ENCODE peak calls at places on chromosome 11, in four cellular contexts. W is K562, U is HepG2, N is H1. K is an unnamed sample.

GRCh38 chr11:108616549-108616948 is 23.0 kb upstream of the EXPH5 start:
- DNase-seq in W (no peak), U (peak; percentile 49), N (no peak), K (peak; percentile 88)

GRCh38 chr11:18332891-18333290 is 10.5 kb downstream of the GTF2H1 start:
- DNase-seq in W (no peak), U (no peak), N (no peak), K (no peak)

GRCh38 chr11:121672630-121673487 is 220.1 kb upstream of the SORL1-AS1 start:
- DNase-seq in W (no peak), U (no peak), N (no peak), K (no peak)

GRCh38 chr11:102446606-102447005 is 6.0 kb downstream of the TMEM123 start:
- DNase-seq in W (no peak), U (no peak), N (no peak), K (peak; percentile 32)

GRCh38 chr11:74678041-74678440 is 53.2 kb downstream of the CHRDL2 start:
- DNase-seq in W (no peak), U (no peak), N (no peak), K (no peak)

GRCh38 chr11:100105605-100106358 is 581.3 kb upstream of the ARHGAP42 start:
- DNase-seq in W (no peak), U (no peak), N (no peak), K (no peak)

GRCh38 chr11:38356255-38356654 is 1758.2 kb upstream of the RAG2 start:
- DNase-seq in W (no peak), U (no peak), N (no peak), K (no peak)

GRCh38 chr11:12158926-12159325 is 48.5 kb downstream of the MICAL2 start:
- DNase-seq in W (peak; percentile 65), U (no peak), N (no peak), K (no peak)

GRCh38 chr11:65625628-65626342 is 10.2 kb downstream of the PCNX3 start:
- DNase-seq in W (peak; percentile 39), U (no peak), N (peak; percentile 70), K (peak; percentile 61)

GRCh38 chr11:132125855-132126841 is 755.7 kb downstream of the NTM start:
- DNase-seq in W (no peak), U (no peak), N (peak; percentile 58), K (no peak)

GRCh38 chr11:84396521-84396920 is 1110.4 kb upstream of the CCDC90B start:
- DNase-seq in W (no peak), U (no peak), N (no peak), K (no peak)

GRCh38 chr11:838441-839279 is 3.7 kb downstream of the POLR2L start:
- DNase-seq in W (no peak), U (peak; percentile 82), N (no peak), K (peak; percentile 86)

GRCh38 chr11:2778630-2779498 is 79.1 kb upstream of the KCNQ1OT1 start:
- DNase-seq in W (peak; percentile 85), U (peak; percentile 66), N (peak; percentile 42), K (peak; percentile 26)

GRCh38 chr11:18650859-18651557 is 16.9 kb upstream of the SPTY2D1 start:
- DNase-seq in W (peak; percentile 63), U (peak; percentile 49), N (peak; percentile 66), K (peak; percentile 80)

GRCh38 chr11:3021125-3021524 is 29.0 kb upstream of the NAP1L4 start:
- DNase-seq in W (peak; percentile 70), U (peak; percentile 88), N (no peak), K (peak; percentile 52)

GRCh38 chr11:12531681-12532080 is 142.5 kb upstream of the TEAD1 start:
- DNase-seq in W (no peak), U (no peak), N (no peak), K (no peak)

GRCh38 chr11:9787981-9788521 is 124.2 kb downstream of the SWAP70 start:
- DNase-seq in W (no peak), U (no peak), N (no peak), K (no peak)

GRCh38 chr11:126601550-126602215 is 246.2 kb downstream of the ST3GAL4 start:
- DNase-seq in W (no peak), U (peak; percentile 4), N (no peak), K (no peak)

GRCh38 chr11:7851391-7851790 is 54.6 kb upstream of the OR5P2 start:
- DNase-seq in W (no peak), U (peak; percentile 2), N (no peak), K (no peak)

GRCh38 chr11:41177791-41178190 is 281.7 kb downstream of the LRRC4C start:
- DNase-seq in W (no peak), U (no peak), N (no peak), K (no peak)

DNA sequence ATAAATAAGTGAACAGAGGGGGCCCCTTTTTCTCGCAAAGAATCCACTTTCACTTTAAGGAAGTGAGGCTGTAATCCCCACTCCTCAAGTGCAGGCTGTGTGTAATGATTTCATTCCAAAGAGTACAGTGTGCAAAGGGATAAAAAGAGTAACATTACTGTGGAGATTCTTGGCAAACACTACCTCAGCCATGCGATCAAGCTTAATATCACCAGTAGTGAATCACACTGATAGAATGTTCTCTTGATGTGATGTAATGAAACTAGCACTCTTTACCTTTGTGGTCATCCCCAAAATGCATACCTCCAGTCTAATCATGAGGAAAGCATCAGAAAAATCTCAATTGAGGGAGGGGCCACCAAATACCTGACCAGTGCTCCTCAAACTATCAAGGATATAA is 246.1 kb upstream of the CHORDC1 start:
- DNase-seq in W (no peak), U (no peak), N (no peak), K (no peak)
- TF ChIP-seq HDAC2 in W (no peak), U (no peak), N (no peak), K (no peak)

DNA sequence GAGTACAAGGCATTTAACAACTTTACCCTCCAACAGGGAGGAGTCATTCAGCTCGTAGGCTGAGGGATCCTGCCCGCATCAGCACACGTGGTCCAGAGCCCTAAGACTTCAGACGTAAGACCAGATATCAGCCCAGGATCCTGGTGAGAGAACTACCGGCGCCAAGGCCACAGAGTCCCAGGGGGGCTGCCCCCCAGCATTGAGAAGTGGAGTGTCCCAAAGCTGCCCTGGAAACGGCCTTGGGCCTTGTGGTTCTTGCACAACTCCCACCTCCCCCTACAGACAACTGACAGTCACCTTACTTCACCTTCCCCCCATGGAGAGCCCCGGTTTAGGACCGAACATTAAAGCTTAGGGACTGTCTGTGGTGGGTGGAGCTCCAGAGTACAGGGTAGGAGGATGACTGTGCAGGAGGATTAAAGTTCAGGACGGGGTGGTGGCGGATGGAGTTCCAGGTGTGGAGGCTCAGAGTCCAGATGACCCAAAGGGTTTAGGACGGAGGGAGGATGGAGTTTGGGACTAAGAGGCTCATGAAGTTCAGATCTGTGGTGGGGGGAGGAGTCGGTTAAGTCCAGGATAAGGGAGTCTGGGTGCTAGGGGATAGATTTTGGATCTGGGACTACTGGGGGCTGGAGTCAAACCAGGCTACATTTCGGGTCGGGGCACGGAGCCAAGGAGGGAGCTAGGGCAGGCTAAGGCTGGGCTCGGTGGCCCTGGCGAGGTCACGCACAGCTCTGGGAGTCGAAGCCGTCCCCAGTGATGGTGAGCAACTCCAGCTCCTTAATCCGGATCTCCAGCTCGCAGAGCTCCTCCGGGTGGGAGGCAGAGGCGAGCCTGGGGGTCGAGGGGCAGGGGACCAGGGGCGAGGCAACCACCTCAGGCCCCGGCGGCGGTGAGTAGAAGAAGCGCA is 856 bp downstream of the C11orf91 start:
- DNase-seq in W (peak; percentile 43), U (peak; percentile 94), N (no peak), K (no peak)
- TF ChIP-seq RNF2 in W (no peak), U (no peak), N (no peak), K (no peak)

DNA sequence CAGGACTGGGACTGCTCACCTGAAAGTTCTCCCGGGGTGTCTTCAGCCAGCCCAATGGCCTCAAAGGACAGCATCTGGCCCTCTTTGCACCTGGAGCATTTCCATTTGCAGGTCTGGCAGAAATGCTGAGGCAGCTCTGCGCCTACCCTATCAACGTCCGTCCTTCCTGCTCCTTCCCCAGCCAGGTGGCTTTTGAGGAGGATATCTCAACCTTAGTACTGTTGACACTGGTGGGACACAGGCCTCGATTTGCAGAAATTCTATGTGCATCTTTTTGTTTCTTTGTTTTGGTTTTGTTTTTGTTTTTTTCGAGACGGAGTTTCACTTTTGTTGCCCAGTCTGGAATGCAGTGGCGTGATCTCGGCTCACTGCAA is 5.0 kb downstream of the MOGAT2 start:
- DNase-seq in W (no peak), U (no peak), N (no peak), K (no peak)
- TF ChIP-seq HDAC2 in W (no peak), U (no peak), N (no peak), K (no peak)

GRCh38 chr11:62195945-62196344 is 5.9 kb downstream of the SCGB1D1 start:
- DNase-seq in W (peak; percentile 35), U (no peak), N (no peak), K (no peak)
- TF ChIP-seq RNF2 in W (no peak), U (no peak), N (no peak), K (no peak)

GRCh38 chr11:113179181-113179701 is 135.1 kb upstream of the TTC12 start:
- DNase-seq in W (no peak), U (no peak), N (no peak), K (no peak)

GRCh38 chr11:113181094-113181493 is 133.3 kb upstream of the TTC12 start:
- DNase-seq in W (no peak), U (no peak), N (no peak), K (no peak)

GRCh38 chr11:113178671-113179070 is 135.7 kb upstream of the TTC12 start:
- DNase-seq in W (no peak), U (no peak), N (no peak), K (no peak)

GRCh38 chr11:113184498-113184897 is 129.9 kb upstream of the TTC12 start:
- DNase-seq in W (no peak), U (peak; percentile 35), N (no peak), K (no peak)

DNA sequence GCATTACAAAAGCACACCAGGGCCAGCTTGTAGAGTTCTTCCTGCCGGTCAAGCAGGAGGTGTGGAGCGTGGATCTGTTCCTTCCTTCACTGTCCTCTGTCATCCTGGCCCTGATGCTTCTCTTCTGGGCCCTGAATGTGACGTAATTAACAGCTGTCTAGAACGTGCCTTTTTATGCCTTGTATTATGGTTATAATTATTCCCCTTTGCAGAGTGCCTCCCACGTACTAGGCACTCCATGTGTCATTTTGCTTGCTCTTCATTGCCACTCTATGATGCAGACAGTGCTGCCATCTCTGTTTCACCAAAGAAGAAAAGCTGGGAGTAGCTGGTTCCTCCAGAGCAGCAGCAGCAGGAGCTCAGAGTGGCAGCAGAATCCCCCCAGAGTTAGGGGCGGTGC is 132.1 kb upstream of the TTC12 start:
- DNase-seq in W (no peak), U (no peak), N (no peak), K (no peak)
- TF ChIP-seq HDAC2 in W (no peak), U (no peak), N (no peak), K (no peak)

GRCh38 chr11:118792642-118793124 is 1.7 kb upstream of the DDX6 start:
- DNase-seq in W (peak; percentile 68), U (peak; percentile 92), N (peak; percentile 63), K (peak; percentile 93)
- TF ChIP-seq RNF2 in W (no peak), U (no peak), N (no peak), K (no peak)

DNA sequence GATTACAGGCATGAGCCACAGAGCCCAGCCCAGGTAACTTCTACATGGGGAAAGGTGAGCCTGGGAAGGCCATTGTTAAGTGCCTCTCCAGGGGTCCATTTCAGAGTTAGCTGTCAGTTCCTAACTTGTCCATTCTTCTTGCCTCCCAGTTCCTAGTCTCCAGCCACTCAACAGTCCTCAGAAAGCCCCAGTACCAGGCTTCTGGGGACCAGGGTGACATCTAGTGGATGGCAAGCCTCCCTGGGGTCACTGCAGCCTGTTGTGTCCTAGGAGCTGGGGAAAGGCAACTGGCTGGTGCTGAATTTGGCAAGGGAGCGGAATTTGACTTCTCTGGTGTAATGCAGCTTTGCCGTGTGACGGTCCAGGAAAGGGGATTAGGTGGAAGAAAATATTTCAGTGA is 2.1 kb downstream of the LGALS12 start:
- DNase-seq in W (peak; percentile 48), U (peak; percentile 64), N (no peak), K (peak; percentile 54)
- TF ChIP-seq HDAC2 in W (no peak), U (no peak), N (no peak), K (no peak)

K was measured in A549.